ENCODE peak calls at places on chromosomes 11 and 22, in ten cellular contexts. G, K, S, I, X, R, Q, H, U and T are unnamed samples.

GRCh38 chr11:113384551-113384950 is 3.0 kb upstream of the ANKK1 start:
- DNase-seq in K (no peak), I (no peak), H (no peak), Q (peak), R (peak), G (no peak), U (no peak), S (peak), X (no peak), T (no peak)

GRCh38 chr11:125516266-125516665 is 20.2 kb upstream of the FEZ1 start:
- DNase-seq in Q (no peak), U (no peak), I (no peak), G (no peak), S (no peak), K (no peak), X (no peak), R (no peak), H (no peak), T (no peak)

GRCh38 chr22:26763633-26764295 is 106.4 kb downstream of the MIAT start:
- DNase-seq in X (no peak), S (no peak), H (no peak), Q (no peak), I (no peak), R (no peak), K (no peak), U (no peak), G (no peak), T (no peak)

GRCh38 chr11:129264114-129264513 is 72.0 kb upstream of the ARHGAP32 start:
- DNase-seq in U (no peak), R (no peak), X (no peak), I (no peak), K (no peak), S (no peak), H (no peak), G (no peak), Q (no peak), T (no peak)

GRCh38 chr11:135015966-135016365 is 603.9 kb upstream of the B3GAT1 start:
- DNase-seq in X (no peak), K (no peak), R (peak), S (no peak), Q (no peak), I (no peak), H (no peak), G (no peak), U (no peak), T (no peak)

GRCh38 chr11:120688166-120688565 is 176.6 kb downstream of the GRIK4 start:
- DNase-seq in H (no peak), I (no peak), K (no peak), G (no peak), S (no peak), X (no peak), R (no peak), U (no peak), Q (no peak), T (no peak)

GRCh38 chr11:862028-862703 is 19.5 kb downstream of the TSPAN4 start:
- DNase-seq in S (no peak), Q (no peak), G (no peak), U (peak), K (peak), R (no peak), H (no peak), X (no peak), I (peak), T (peak)

GRCh38 chr11:34731596-34731995 is 110.7 kb downstream of the EHF start:
- DNase-seq in R (no peak), S (no peak), H (no peak), K (no peak), I (no peak), G (no peak), U (no peak), X (no peak), Q (no peak), T (no peak)

GRCh38 chr11:66749091-66749490 is 20.1 kb upstream of the SPTBN2 start:
- DNase-seq in I (no peak), X (no peak), R (no peak), G (no peak), S (no peak), U (no peak), Q (no peak), K (no peak), H (no peak), T (no peak)

GRCh38 chr11:127491589-127491988 is 491.0 kb upstream of the KIRREL3 start:
- DNase-seq in H (no peak), Q (no peak), G (no peak), K (no peak), S (no peak), U (no peak), R (no peak), I (no peak), X (no peak), T (no peak)

GRCh38 chr11:86931965-86932332 is 23.2 kb downstream of the FZD4 start:
- DNase-seq in R (peak), G (no peak), H (no peak), U (no peak), S (no peak), Q (peak), I (peak), K (no peak), X (no peak), T (peak)

GRCh38 chr11:64229090-64229958 is 1.0 kb upstream of the DNAJC4 start:
- DNase-seq in R (no peak), X (no peak), S (no peak), I (no peak), H (no peak), U (peak), K (no peak), G (no peak), Q (no peak), T (no peak)
- H3K27ac ChIP-seq in R (peak), X (peak), S (peak), I (peak), H (no peak), U (peak), K (peak), G (peak), Q (no peak), T (peak)

DNA sequence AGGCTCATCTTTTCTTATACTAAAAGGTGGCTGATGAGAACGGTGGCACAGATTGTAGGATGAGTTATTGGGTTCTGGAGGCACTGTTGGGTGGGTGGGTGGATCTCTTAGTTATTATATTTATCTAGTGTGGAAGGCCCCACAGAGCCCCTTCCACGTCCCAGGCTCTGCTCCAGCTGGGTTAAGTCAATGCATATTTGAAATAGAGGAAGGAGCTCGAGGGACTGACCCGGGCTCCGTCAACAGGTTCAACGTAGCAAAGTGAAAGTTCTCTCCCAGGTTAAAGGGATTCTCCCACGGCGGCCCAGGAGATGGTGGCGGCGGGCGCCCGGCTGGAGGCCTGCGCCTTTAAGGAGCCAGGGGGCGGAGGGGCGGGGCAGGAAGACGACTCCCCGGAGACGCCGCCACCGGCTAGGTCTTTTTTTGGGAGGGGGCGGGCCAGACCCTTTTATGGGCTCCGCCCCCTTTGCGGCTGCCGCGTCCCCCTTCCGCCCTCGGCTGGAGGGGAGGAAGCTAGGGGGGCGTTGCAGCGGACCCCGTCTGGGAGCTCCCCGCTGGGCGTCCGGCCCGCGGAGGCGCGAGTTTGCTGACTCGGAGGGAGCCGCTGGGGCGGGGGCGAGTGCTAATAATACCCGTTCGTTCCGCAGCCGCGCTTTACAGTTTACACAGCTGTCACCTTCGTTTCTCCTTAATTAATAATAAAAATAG is 1.5 kb upstream of the INPPL1 start:
- DNase-seq in Q (peak), H (peak), G (peak), I (peak), R (peak), S (peak), X (peak), K (peak), U (peak), T (no peak)
- H3K27ac ChIP-seq in Q (peak), H (peak), G (peak), I (peak), R (peak), S (peak), X (peak), K (peak), U (peak), T (peak)

GRCh38 chr22:41561335-41561734 is 525 bp downstream of the CSDC2 start:
- DNase-seq in Q (peak), X (no peak), S (no peak), K (no peak), U (no peak), G (no peak), R (no peak), H (no peak), I (no peak), T (no peak)
- H3K27ac ChIP-seq in Q (no peak), X (no peak), S (peak), K (no peak), U (peak), G (no peak), R (peak), H (no peak), I (no peak), T (peak)

DNA sequence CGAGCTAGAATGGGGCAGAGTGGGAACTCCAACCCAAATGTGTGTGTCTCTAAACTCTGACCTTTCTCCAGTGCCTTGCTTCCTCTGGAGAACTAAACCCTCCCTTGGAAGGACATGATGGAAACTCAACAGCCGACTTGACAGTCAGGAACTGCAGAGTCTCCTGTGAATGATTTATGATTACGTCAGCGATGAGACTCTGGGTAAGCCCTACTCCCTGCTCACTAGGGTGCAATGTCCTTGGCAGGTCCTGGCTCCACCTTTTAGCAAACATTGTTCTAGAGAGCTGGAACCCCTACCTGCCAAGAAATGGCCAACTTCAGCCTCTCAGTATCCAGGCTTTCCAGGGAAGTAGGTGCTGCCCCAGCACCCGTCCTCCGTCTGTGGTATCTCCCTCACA is 96.1 kb upstream of the CD82 start:
- DNase-seq in H (no peak), U (no peak), S (no peak), I (no peak), Q (no peak), X (no peak), K (no peak), R (no peak), G (no peak), T (no peak)
- H3K27ac ChIP-seq in H (no peak), U (no peak), S (no peak), I (no peak), Q (no peak), X (no peak), K (no peak), R (no peak), G (no peak), T (no peak)

DNA sequence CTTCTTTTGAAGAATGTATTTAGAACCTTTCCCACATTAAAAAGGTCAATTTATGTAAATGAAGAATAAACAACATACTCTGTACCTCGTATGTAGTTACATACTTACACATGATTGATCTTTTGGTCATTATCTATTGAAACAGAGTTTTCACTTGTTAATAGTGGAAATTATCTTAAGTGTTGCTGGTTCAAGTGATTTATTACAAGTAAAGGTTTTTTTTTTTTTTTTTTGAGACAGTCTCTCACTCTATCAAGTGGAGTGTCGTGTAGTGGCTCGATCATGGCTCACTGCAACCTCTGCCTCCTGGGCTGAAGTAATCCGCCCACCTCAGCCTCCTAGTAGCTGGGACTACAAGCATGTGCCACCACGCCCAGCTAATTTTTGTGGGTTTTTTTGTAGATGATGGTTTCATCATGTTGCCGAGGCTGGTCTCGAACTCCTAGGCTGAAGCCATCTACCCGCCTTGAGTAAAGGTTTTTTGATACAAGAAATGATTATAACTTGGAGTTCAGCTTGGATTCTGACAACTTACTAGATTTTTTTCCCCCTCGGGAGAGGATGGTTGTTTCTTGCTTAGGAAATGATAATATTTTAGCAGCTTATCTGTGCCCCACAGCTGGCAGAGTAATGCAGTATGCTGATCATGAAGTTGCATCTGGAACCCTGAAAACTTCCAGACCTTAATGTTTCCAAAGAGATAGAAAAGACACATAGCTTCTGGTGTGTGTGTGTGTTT is 68.9 kb downstream of the MTMR3 start:
- DNase-seq in S (no peak), I (peak), Q (no peak), U (no peak), K (no peak), G (no peak), H (no peak), X (no peak), R (no peak), T (no peak)
- H3K27ac ChIP-seq in S (no peak), I (peak), Q (no peak), U (no peak), K (no peak), G (no peak), H (no peak), X (no peak), R (no peak), T (no peak)

GRCh38 chr11:75535039-75535563 is 9.4 kb upstream of the GDPD5 start:
- DNase-seq in I (peak), G (no peak), H (no peak), Q (no peak), X (no peak), K (no peak), R (no peak), S (no peak), U (no peak), T (no peak)

GRCh38 chr11:75531325-75531724 is 5.6 kb upstream of the GDPD5 start:
- DNase-seq in R (no peak), Q (no peak), I (no peak), K (no peak), X (no peak), U (no peak), H (no peak), S (no peak), G (no peak), T (no peak)

GRCh38 chr11:75532200-75532972 is 6.6 kb upstream of the GDPD5 start:
- DNase-seq in U (peak), G (peak), I (peak), Q (peak), R (peak), K (peak), S (peak), X (peak), H (peak), T (no peak)

GRCh38 chr11:75534291-75535038 is 8.7 kb upstream of the GDPD5 start:
- DNase-seq in R (no peak), S (no peak), X (no peak), I (peak), K (peak), Q (no peak), H (no peak), G (no peak), U (peak), T (no peak)

GRCh38 chr11:75533843-75534242 is 8.1 kb upstream of the GDPD5 start:
- DNase-seq in R (no peak), K (no peak), U (no peak), X (no peak), Q (no peak), G (no peak), S (no peak), I (no peak), H (no peak), T (no peak)
- H3K27ac ChIP-seq in R (no peak), K (no peak), U (peak), X (no peak), Q (no peak), G (no peak), S (no peak), I (peak), H (no peak), T (no peak)

GRCh38 chr11:65576232-65576866 is 496 bp downstream of the EHBP1L1 start:
- DNase-seq in R (no peak), H (no peak), S (no peak), Q (no peak), U (no peak), X (peak), I (no peak), K (no peak), G (no peak), T (no peak)

GRCh38 chr11:65575568-65576231 is at the start of gene EHBP1L1:
- DNase-seq in K (peak), I (peak), S (peak), H (no peak), G (peak), U (peak), X (peak), R (peak), Q (peak), T (no peak)

GRCh38 chr11:65573391-65574146 is 1.2 kb downstream of the FAM89B start:
- DNase-seq in I (no peak), S (no peak), R (no peak), U (peak), Q (no peak), K (no peak), H (no peak), X (peak), G (peak), T (no peak)

GRCh38 chr11:65574147-65574962 is 1.5 kb upstream of the EHBP1L1 start:
- DNase-seq in U (peak), K (peak), Q (peak), H (peak), G (peak), S (peak), I (peak), X (peak), R (peak), T (peak)

DNA sequence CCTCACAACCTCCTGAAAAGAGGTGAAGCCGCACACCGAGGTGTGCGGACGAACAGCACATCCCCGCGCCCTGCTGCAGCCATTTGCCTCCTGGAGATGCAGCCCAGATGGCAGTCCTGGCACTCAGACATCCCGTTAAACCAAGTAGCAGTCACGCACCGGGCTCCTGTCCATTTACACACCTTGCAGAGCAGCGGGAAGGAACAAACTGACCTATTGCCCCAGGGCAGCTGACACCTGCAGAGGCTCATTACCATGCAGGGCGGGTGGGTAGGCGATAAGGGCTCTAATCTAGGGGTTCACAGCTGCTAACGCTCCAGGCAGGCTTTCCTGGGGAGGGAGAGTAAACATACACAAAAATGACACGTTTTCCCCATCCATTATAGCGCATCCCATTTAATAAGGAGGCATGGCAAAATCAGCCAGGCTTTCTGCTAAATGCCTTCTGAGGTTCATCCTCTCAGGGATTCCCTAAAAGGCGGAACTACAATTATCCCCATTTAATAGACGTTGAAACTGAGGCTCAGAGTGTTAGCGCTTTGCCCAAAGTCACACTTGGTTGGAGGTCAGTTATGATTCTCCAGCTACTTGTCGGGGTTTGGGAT is 788 bp upstream of the EHBP1L1 start:
- DNase-seq in H (no peak), X (no peak), Q (peak), R (peak), I (no peak), K (peak), S (no peak), G (peak), U (peak), T (no peak)
- H3K27ac ChIP-seq in H (no peak), X (peak), Q (no peak), R (peak), I (peak), K (peak), S (no peak), G (peak), U (peak), T (peak)

GRCh38 chr11:77400775-77401469 is 73.0 kb downstream of the PAK1 start:
- DNase-seq in H (no peak), R (no peak), K (no peak), G (no peak), X (no peak), S (no peak), U (no peak), I (no peak), Q (no peak), T (no peak)

GRCh38 chr11:77400306-77400705 is 73.6 kb downstream of the PAK1 start:
- DNase-seq in U (no peak), Q (no peak), R (no peak), I (no peak), K (no peak), H (no peak), S (no peak), X (no peak), G (no peak), T (no peak)

GRCh38 chr11:77403228-77403627 is 70.7 kb downstream of the PAK1 start:
- DNase-seq in S (no peak), K (peak), I (no peak), G (no peak), U (no peak), X (no peak), Q (no peak), H (no peak), R (no peak), T (no peak)

GRCh38 chr11:77401486-77402217 is 72.2 kb downstream of the PAK1 start:
- DNase-seq in H (no peak), S (no peak), I (no peak), Q (no peak), X (no peak), G (no peak), U (no peak), K (no peak), R (no peak), T (no peak)

GRCh38 chr11:77402218-77402556 is 71.7 kb downstream of the PAK1 start:
- DNase-seq in G (no peak), H (no peak), I (no peak), Q (no peak), U (no peak), X (no peak), K (no peak), S (no peak), R (no peak), T (no peak)
- H3K27ac ChIP-seq in G (no peak), H (no peak), I (no peak), Q (no peak), U (no peak), X (no peak), K (no peak), S (no peak), R (no peak), T (no peak)

GRCh38 chr11:108115495-108116140 is 5.7 kb upstream of the ACAT1 start:
- DNase-seq in S (peak), U (peak), H (peak), X (no peak), G (peak), I (no peak), R (peak), Q (peak), K (peak), T (peak)
- H3K27ac ChIP-seq in S (peak), U (peak), H (no peak), X (no peak), G (no peak), I (no peak), R (no peak), Q (no peak), K (no peak), T (peak)